ENCODE peak calls at places on chromosomes 6 and 20, in five cellular contexts. P is K562; R is heart right ventricle; C is CD8-positive, alpha-beta memory T cell; M is lower lobe of right lung. A is an unnamed sample.

GRCh38 chr6:119340766-119341487 is 8.6 kb downstream of the MAN1A1 start:
- DNase-seq in P (no peak), M (no peak), R (no peak), C (no peak), A (no peak)

GRCh38 chr20:58073945-58074920 is 154.2 kb downstream of the ANKRD60 start:
- DNase-seq in R (no peak), M (no peak), C (no peak), P (no peak), A (peak; percentile 32)

GRCh38 chr6:117917176-117917575 is 10.1 kb downstream of the SLC35F1 start:
- DNase-seq in R (no peak), C (no peak), P (no peak), M (no peak), A (no peak)

GRCh38 chr20:6746901-6747609 is 20.4 kb upstream of the BMP2 start:
- DNase-seq in R (no peak), C (no peak), P (no peak), M (no peak), A (no peak)

GRCh38 chr6:129679758-129680157 is 30.2 kb downstream of the ARHGAP18 start:
- DNase-seq in C (no peak), M (no peak), P (peak; percentile 41), R (no peak), A (no peak)

GRCh38 chr20:21117521-21117920 is 8.4 kb upstream of the KIZ start:
- DNase-seq in P (no peak), M (no peak), C (no peak), R (no peak), A (no peak)

GRCh38 chr6:108526739-108527174 is 34.0 kb upstream of the FOXO3 start:
- DNase-seq in P (peak; percentile 50), C (no peak), R (no peak), M (no peak), A (peak; percentile 22)

GRCh38 chr20:44894959-44895358 is 9.5 kb downstream of the YWHAB start:
- DNase-seq in P (no peak), M (no peak), C (no peak), R (no peak), A (no peak)

GRCh38 chr20:32920066-32920465 is 61.3 kb downstream of the EFCAB8 start:
- DNase-seq in M (no peak), C (no peak), P (no peak), R (no peak), A (no peak)

GRCh38 chr6:11586574-11586973 is 49.0 kb downstream of the TMEM170B start:
- DNase-seq in M (no peak), C (no peak), P (no peak), R (no peak), A (no peak)

GRCh38 chr6:71079707-71080106 is 122.8 kb upstream of the B3GAT2 start:
- DNase-seq in P (no peak), R (no peak), C (no peak), M (no peak), A (no peak)

GRCh38 chr6:31897612-31898199 is at the start of gene EHMT2:
- DNase-seq in M (peak; percentile 89), R (peak; percentile 85), P (peak; percentile 92), C (peak; percentile 79), A (peak; percentile 89)

GRCh38 chr6:161353208-161353613 is 79.3 kb upstream of the AGPAT4 start:
- DNase-seq in R (no peak), P (peak; percentile 54), M (no peak), C (no peak), A (no peak)

GRCh38 chr20:50274570-50275430 is 84.2 kb downstream of the CEBPB start:
- DNase-seq in R (peak; percentile 64), P (no peak), C (no peak), M (peak; percentile 94), A (peak; percentile 56)

GRCh38 chr6:67133973-67134372 is 1426.9 kb upstream of the EYS start:
- DNase-seq in C (no peak), R (no peak), P (no peak), M (no peak), A (no peak)

GRCh38 chr6:35238843-35239289 is 20.7 kb upstream of the ZNF76 start:
- DNase-seq in R (peak; percentile 87), P (no peak), M (no peak), C (no peak), A (no peak)

GRCh38 chr6:160141001-160141726 is 19.5 kb downstream of the SLC22A1 start:
- DNase-seq in R (no peak), C (no peak), M (no peak), P (no peak), A (no peak)

GRCh38 chr6:38177885-38178583 is 358.5 kb downstream of the ZFAND3 start:
- DNase-seq in P (no peak), R (no peak), C (no peak), M (no peak), A (peak; percentile 8)

GRCh38 chr6:136647363-136647763 is 97.1 kb upstream of the MAP7 start:
- DNase-seq in C (peak; percentile 47), P (no peak), M (no peak), R (peak; percentile 26), A (no peak)

GRCh38 chr6:83309344-83309743 is 116.2 kb downstream of the RWDD2A start:
- DNase-seq in P (no peak), M (no peak), R (no peak), C (no peak), A (no peak)

GRCh38 chr6:15491255-15491985 is 171.4 kb downstream of the DTNBP1 start:
- DNase-seq in R (peak; percentile 84), C (peak; percentile 42), M (peak; percentile 72), P (peak; percentile 69), A (peak; percentile 87)

GRCh38 chr20:13788167-13788834 is 3.5 kb downstream of the NDUFAF5 start:
- DNase-seq in R (no peak), M (no peak), C (no peak), P (peak; percentile 18), A (peak; percentile 70)

DNA sequence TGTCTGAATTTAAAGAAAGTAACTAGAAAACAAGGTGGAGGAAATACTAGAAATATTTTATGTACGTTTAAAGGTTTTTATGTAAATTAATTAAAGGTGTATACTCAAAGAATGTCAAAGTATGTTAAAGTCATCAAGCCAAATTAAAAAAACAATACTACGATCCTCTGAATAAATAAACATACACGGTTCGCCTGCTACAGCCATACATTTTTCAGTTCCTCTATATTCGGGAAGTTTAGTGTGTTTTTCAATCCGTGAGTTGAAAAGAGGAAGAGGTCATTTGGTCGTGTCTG is 626 bp downstream of the STX7 start:
- DNase-seq in P (no peak), R (no peak), M (no peak), C (no peak), A (no peak)
- H3K4me1 ChIP-seq in P (no peaks in the 10 kb centered on the region), R (peaks cover 17% of the 10 kb centered on the region), M (peaks cover 55% of the 10 kb centered on the region), C (peaks cover 24% of the 10 kb centered on the region), A (peaks cover 10% of the 10 kb centered on the region)

GRCh38 chr6:149059557-149059956 is 258.0 kb upstream of the TAB2 start:
- DNase-seq in R (no peak), M (no peak), P (no peak), C (no peak), A (no peak)
- H3K4me1 ChIP-seq in R (peaks cover 30% of the 10 kb centered on the region), M (peaks cover 21% of the 10 kb centered on the region), P (no peaks in the 10 kb centered on the region), C (peaks cover 26% of the 10 kb centered on the region), A (no peaks in the 10 kb centered on the region)

DNA sequence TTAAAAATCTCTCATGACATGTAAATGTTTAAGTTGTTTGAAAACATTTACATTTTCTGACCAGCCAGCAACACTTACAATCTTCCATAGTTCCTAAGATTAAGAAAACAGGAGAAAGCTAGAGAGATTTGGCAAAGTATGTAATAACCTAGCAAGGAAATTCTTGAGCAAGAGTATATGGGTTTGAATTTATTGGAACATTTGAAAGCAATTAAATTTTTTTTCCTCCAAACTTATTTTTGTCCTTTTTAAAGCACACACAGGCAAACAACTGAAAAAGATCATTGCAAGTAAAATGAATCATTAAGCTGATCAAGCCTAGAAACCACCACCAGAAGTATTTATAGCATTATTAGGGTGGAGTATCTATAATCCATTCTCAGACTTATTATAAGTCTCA is 20.1 kb upstream of the ZNF217 start:
- DNase-seq in P (no peak), M (no peak), C (no peak), R (no peak), A (no peak)
- H3K4me1 ChIP-seq in P (peaks cover 12% of the 10 kb centered on the region), M (peaks cover 21% of the 10 kb centered on the region), C (peaks cover 17% of the 10 kb centered on the region), R (peaks cover 6% of the 10 kb centered on the region), A (peaks cover 7% of the 10 kb centered on the region)

GRCh38 chr6:135033238-135033637 is 21.4 kb downstream of the HBS1L start:
- DNase-seq in M (no peak), P (no peak), R (no peak), C (no peak), A (no peak)
- H3K4me1 ChIP-seq in M (no peaks in the 10 kb centered on the region), P (no peaks in the 10 kb centered on the region), R (no peaks in the 10 kb centered on the region), C (peaks cover 30% of the 10 kb centered on the region), A (no peaks in the 10 kb centered on the region)

GRCh38 chr20:17807670-17808069 is 107.9 kb downstream of the BANF2 start:
- DNase-seq in R (no peak), C (no peak), M (no peak), P (no peak), A (no peak)

GRCh38 chr20:17806739-17807441 is 107.1 kb downstream of the BANF2 start:
- DNase-seq in M (no peak), R (peak; percentile 88), P (peak; percentile 7), C (no peak), A (peak; percentile 92)

GRCh38 chr20:17799575-17799974 is 99.8 kb downstream of the BANF2 start:
- DNase-seq in M (no peak), P (no peak), R (no peak), C (no peak), A (no peak)

GRCh38 chr20:17806107-17806506 is 106.3 kb downstream of the BANF2 start:
- DNase-seq in C (no peak), R (no peak), M (no peak), P (no peak), A (no peak)

GRCh38 chr20:17803765-17804164 is 104.0 kb downstream of the BANF2 start:
- DNase-seq in M (no peak), P (no peak), R (no peak), C (no peak), A (no peak)
- H3K4me1 ChIP-seq in M (peaks cover 20% of the 10 kb centered on the region), P (peaks cover 7% of the 10 kb centered on the region), R (peaks cover 26% of the 10 kb centered on the region), C (no peaks in the 10 kb centered on the region), A (peaks cover 27% of the 10 kb centered on the region)

DNA sequence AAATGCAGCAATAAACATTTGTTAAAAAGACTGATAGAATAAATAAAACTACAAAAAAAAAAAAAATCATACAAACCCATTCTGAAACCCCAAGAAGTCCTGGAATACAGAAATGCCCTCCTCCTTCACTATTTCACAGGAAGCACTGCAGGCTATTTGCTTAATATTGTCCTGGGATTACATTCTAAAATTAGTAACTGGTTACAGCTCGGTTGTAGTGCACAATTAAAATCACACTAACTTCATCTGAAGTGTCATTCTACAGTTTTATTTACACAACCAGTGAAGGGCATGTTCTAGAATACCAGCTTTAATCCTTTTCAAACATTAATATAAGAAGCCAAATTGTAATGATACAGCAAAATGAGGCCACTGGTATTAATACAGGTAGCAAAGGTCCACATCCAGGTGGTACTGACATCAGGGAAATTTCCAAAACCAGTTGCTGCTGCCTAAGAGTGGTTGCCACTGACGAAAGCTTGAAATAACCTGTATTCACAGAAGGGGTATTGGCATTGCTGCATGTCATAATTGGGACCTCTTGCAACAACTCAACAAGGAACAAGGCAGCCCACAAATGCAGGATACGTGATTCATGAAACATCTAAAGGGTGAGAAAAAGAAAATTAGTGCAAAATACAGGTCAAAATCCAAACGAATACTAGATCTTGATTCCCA is 26.9 kb downstream of the AKIRIN2 start:
- DNase-seq in M (no peak), P (no peak), C (no peak), R (no peak), A (no peak)
- H3K4me1 ChIP-seq in M (peaks cover 8% of the 10 kb centered on the region), P (no peaks in the 10 kb centered on the region), C (no peaks in the 10 kb centered on the region), R (peaks cover 9% of the 10 kb centered on the region), A (no peaks in the 10 kb centered on the region)

A was measured in testis.